ENCODE peak calls at places on chromosomes 6 and 20, in four cellular contexts. O, A, G and S are unnamed samples.
A peak's percentile ranks its signal among the peaks of the same experiment; 100 is the strongest.

GRCh38 chr20:41370176-41370575 is 3.6 kb upstream of the EMILIN3 start:
- DNase-seq in O (no peak), A (no peak), G (no peak), S (no peak)

GRCh38 chr6:109478222-109478805 is 4.7 kb downstream of the ZBTB24 start:
- DNase-seq in O (no peak), A (no peak), G (no peak), S (no peak)

GRCh38 chr6:130293800-130294199 is 71.0 kb upstream of the SAMD3 start:
- DNase-seq in O (peak; percentile 27), A (no peak), G (peak; percentile 49), S (no peak)

GRCh38 chr6:36975231-36976004 is 10.6 kb downstream of the MTCH1 start:
- DNase-seq in O (no peak), A (no peak), G (no peak), S (no peak)

GRCh38 chr20:48788486-48789072 is 39.2 kb downstream of the PREX1 start:
- DNase-seq in O (peak; percentile 85), A (no peak), G (no peak), S (no peak)

GRCh38 chr6:159267165-159267564 is 98.0 kb downstream of the FNDC1 start:
- DNase-seq in O (peak; percentile 2), A (no peak), G (peak; percentile 62), S (no peak)

GRCh38 chr20:14921546-14921945 is 584.1 kb upstream of the FLRT3 start:
- DNase-seq in O (no peak), A (no peak), G (no peak), S (no peak)

GRCh38 chr6:11386323-11386722 is 151.2 kb upstream of the TMEM170B start:
- DNase-seq in O (peak; percentile 63), A (no peak), G (no peak), S (no peak)

GRCh38 chr6:38024908-38025307 is 205.4 kb downstream of the ZFAND3 start:
- DNase-seq in O (no peak), A (no peak), G (no peak), S (no peak)

GRCh38 chr6:165571721-165572132 is 91.3 kb downstream of the PDE10A start:
- DNase-seq in O (no peak), A (no peak), G (no peak), S (no peak)

GRCh38 chr6:48834706-48835105 is 628.3 kb downstream of the MMUT start:
- DNase-seq in O (no peak), A (no peak), G (no peak), S (no peak)

GRCh38 chr6:160978141-160978926 is 13.2 kb upstream of the MAP3K4 start:
- DNase-seq in O (peak; percentile 29), A (no peak), G (no peak), S (no peak)

GRCh38 chr6:12851123-12851695 is 134.6 kb downstream of the PHACTR1 start:
- DNase-seq in O (no peak), A (no peak), G (no peak), S (no peak)

GRCh38 chr6:11231564-11232176 is 798 bp downstream of the NEDD9 start:
- DNase-seq in O (no peak), A (no peak), G (no peak), S (no peak)

GRCh38 chr6:14200047-14200446 is 82.5 kb downstream of the CD83 start:
- DNase-seq in O (peak; percentile 8), A (no peak), G (no peak), S (no peak)

GRCh38 chr20:49187330-49188100 is 619 bp downstream of the STAU1 start:
- DNase-seq in O (no peak), A (no peak), G (no peak), S (peak; percentile 44)

GRCh38 chr6:149903938-149904611 is 6.2 kb upstream of the RAET1E start:
- DNase-seq in O (no peak), A (no peak), G (no peak), S (peak; percentile 46)

GRCh38 chr6:53109612-53110011 is 39.0 kb downstream of the GCM1 start:
- DNase-seq in O (no peak), A (no peak), G (no peak), S (no peak)

GRCh38 chr6:39361657-39362486 is 39.4 kb upstream of the KCNK16 start:
- DNase-seq in O (peak; percentile 74), A (peak; percentile 80), G (peak; percentile 83), S (peak; percentile 78)

GRCh38 chr6:89035252-89036106 is 45.1 kb upstream of the PNRC1 start:
- DNase-seq in O (peak; percentile 75), A (no peak), G (no peak), S (no peak)

GRCh38 chr6:32854376-32855178 is 585 bp downstream of the PSMB9 start:
- DNase-seq in O (peak; percentile 60), A (no peak), G (no peak), S (no peak)

GRCh38 chr20:32535953-32536823 is 48.9 kb downstream of the NOL4L start:
- DNase-seq in O (no peak), A (peak; percentile 93), G (peak; percentile 70), S (peak; percentile 98)

GRCh38 chr6:133033263-133033662 is 207.9 kb upstream of the EYA4 start:
- DNase-seq in O (peak; percentile 27), A (no peak), G (no peak), S (no peak)

GRCh38 chr20:62066339-62066982 is 780 bp upstream of the TAF4 start:
- DNase-seq in O (peak; percentile 30), A (peak; percentile 79), G (peak; percentile 74), S (peak; percentile 85)

GRCh38 chr6:79338493-79338892 is 104.0 kb upstream of the HMGN3 start:
- DNase-seq in O (no peak), A (no peak), G (no peak), S (no peak)

GRCh38 chr20:34190679-34191090 is 50.5 kb upstream of the ASIP start:
- DNase-seq in O (peak; percentile 44), A (peak; percentile 54), G (peak; percentile 82), S (peak; percentile 45)